ENCODE peak calls at places on chromosomes 16 and 17, in four cellular contexts. M, V, H and S are unnamed samples.
A peak's percentile ranks its signal among the peaks of the same experiment; 100 is the strongest.

GRCh38 chr16:85462405-85463227 is 150.5 kb upstream of the GSE1 start:
- DNase-seq in M (no peak), H (no peak), V (peak; percentile 67), S (no peak)

GRCh38 chr17:2466936-2467335 is 44.8 kb downstream of the METTL16 start:
- DNase-seq in M (no peak), H (no peak), V (no peak), S (no peak)

GRCh38 chr16:75322706-75323105 is 71.3 kb upstream of the BCAR1 start:
- DNase-seq in M (peak; percentile 68), V (no peak), H (no peak), S (peak; percentile 34)

GRCh38 chr16:10370096-10370726 is 15.7 kb upstream of the ATF7IP2 start:
- DNase-seq in M (no peak), H (no peak), V (no peak), S (no peak)

GRCh38 chr16:57530104-57530522 is 6.3 kb downstream of the CCDC102A start:
- DNase-seq in V (no peak), H (no peak), M (no peak), S (no peak)

GRCh38 chr17:29219378-29220047 is 27.1 kb upstream of the CRYBA1 start:
- DNase-seq in H (peak; percentile 63), M (peak; percentile 70), V (peak; percentile 82), S (no peak)

GRCh38 chr16:1008085-1008484 is 26.5 kb downstream of the SOX8 start:
- DNase-seq in M (no peak), V (no peak), H (no peak), S (no peak)

GRCh38 chr16:76386784-76387183 is 109.6 kb downstream of the CNTNAP4 start:
- DNase-seq in V (no peak), H (no peak), M (no peak), S (peak; percentile 60)

DNA sequence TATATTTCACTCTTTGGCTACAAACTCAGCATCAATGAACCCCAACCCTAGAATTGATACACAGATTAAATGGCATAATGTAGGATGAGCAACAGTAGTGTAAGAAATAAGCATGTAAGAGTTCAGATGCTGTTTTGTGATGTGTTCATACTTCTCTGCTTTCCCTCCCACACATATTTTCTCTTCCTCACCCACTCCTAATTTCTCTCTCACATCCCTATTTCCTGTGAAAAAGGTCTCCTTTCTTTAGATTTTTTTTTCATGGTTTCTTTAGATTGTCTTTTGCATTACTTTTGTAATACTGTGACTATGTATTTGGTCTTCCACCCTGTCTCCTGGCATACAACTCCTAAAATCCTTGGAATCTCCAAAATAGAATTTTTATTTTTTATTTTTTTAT is 21.7 kb downstream of the CREBBP start:
- DNase-seq in M (no peak), V (no peak), H (no peak), S (no peak)
- H3K4me1 ChIP-seq in M (no peaks in the 10 kb centered on the region), V (peaks cover 33% of the 10 kb centered on the region), H (peaks cover 4% of the 10 kb centered on the region), S (peaks cover 17% of the 10 kb centered on the region)

DNA sequence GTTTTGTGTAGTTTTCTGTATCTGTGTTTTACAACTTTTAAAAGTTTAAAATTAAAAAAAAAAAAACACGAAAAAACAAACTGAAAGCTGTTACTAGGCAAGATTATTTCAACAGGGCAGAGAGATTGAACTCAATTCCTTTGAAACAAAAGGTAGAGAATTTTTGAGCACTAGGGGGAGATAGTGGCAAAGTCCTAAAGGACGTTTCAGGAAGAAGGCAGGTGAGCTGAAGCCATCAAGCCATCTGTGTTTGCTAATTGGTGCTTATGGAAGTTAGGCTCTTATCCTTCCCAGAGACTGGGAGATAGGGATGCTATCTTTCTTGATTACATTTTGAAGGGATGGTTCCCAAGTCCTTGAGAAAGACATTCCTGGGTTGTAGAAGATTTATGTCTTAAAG is 70.6 kb upstream of the CLEC3A start:
- DNase-seq in V (no peak), H (peak; percentile 18), M (no peak), S (no peak)
- TF ChIP-seq CTCF in V (no peak), H (peak; percentile 52), M (peak; percentile 50), S (peak; percentile 13)

DNA sequence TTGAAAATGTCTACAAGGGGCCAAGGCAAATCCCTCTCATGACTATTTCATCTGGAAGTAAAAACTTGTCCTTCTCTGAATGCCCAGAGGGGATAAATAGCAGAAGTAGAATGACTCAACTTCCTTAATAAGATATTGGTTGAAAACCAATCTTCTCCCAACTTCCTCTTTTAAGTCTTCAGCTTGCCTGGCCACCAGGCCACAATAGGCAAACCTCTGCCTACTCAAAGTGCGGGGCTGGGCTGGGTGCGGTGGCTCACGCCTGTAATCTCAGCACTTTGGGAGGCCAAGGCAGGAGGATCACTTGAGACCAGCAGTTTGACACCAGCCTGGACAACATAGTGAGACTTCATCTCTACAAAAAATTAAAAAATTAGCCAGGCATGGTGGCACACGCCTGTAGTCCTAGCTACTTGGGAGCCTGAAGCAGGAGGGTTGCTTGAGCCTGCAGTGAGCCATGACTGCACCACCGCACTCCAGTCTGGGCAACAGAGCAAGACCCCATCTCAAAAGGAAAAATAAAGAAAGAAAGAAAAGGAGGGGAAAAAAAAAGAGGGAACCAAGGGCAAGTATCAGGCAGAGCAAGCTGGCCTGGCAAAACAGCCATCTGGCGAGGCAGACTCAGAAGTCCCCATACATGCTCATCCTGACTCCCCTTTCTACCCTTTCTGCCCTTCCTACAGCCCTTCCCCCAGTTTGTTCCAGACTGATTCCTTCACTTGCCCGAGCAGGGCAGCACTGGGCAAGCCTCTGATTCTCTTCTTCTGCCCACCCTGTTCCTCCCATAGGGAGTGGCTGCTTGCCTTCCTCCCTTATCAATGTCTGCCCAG is 20.6 kb downstream of the MAP3K14 start:
- DNase-seq in M (peak; percentile 94), V (no peak), H (no peak), S (peak; percentile 54)
- H3K27ac ChIP-seq in M (peak overlapping the region; percentile 82), V (no peak overlapping the region), H (peak overlapping the region; percentile 32), S (no peak overlapping the region)

GRCh38 chr17:47207143-47208067 is 1.7 kb upstream of the MYL4 start:
- DNase-seq in H (no peak), M (no peak), V (no peak), S (no peak)

GRCh38 chr17:47212458-47212857 is 3.3 kb downstream of the MYL4 start:
- DNase-seq in V (no peak), H (no peak), M (no peak), S (no peak)

GRCh38 chr17:47208744-47209488 is at the start of gene MYL4:
- DNase-seq in M (no peak), V (peak; percentile 7), H (no peak), S (no peak)

GRCh38 chr17:47209499-47209898 is 351 bp downstream of the MYL4 start:
- DNase-seq in V (no peak), M (no peak), H (no peak), S (no peak)

GRCh38 chr17:47210105-47210504 is 957 bp downstream of the MYL4 start:
- DNase-seq in M (no peak), H (no peak), V (no peak), S (no peak)
- H3K4me1 ChIP-seq in M (peaks cover 13% of the 10 kb centered on the region), H (peaks cover 11% of the 10 kb centered on the region), V (peaks cover 4% of the 10 kb centered on the region), S (no peaks in the 10 kb centered on the region)

GRCh38 chr17:74270333-74270732 is 3.7 kb upstream of the DNAI2 start:
- DNase-seq in V (peak; percentile 41), M (no peak), H (no peak), S (no peak)

GRCh38 chr17:74268554-74268953 is 5.5 kb upstream of the DNAI2 start:
- DNase-seq in M (no peak), V (no peak), H (no peak), S (no peak)

GRCh38 chr17:74271281-74271680 is 2.8 kb upstream of the DNAI2 start:
- DNase-seq in H (no peak), M (no peak), V (no peak), S (no peak)

GRCh38 chr17:74267579-74267978 is 6.5 kb upstream of the DNAI2 start:
- DNase-seq in M (no peak), V (no peak), H (no peak), S (no peak)

GRCh38 chr17:74268052-74268451 is 6.0 kb upstream of the DNAI2 start:
- DNase-seq in H (no peak), M (no peak), V (no peak), S (no peak)
- TF ChIP-seq CTCF in H (no peak), M (no peak), V (no peak), S (no peak)

GRCh38 chr16:74146643-74147042 is 150.0 kb upstream of the PSMD7 start:
- DNase-seq in V (no peak), M (no peak), H (no peak), S (no peak)
- H3K27ac ChIP-seq in V (no peak overlapping the region), M (no peak overlapping the region), H (no peak overlapping the region), S (no peak overlapping the region)

DNA sequence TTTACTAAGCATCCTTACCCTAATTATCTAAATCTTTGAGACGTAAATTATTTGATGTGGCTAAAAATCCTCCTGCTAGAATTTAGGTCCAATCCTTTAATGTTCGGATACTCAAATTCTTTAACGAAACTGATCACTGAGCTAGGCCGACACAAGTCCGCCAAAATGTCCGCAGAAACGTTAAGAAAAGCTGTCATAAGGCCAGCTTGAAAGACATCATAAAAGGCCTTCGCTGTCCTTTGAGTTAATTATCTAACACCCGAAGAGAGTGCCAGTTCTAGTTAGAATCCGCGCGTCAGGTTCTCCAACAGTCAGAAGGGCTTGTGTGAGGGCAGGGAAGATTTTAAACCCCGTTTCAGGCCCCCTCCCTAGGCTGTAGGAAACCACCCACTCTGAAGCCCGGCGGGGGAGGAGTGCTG is 792 bp upstream of the CLTC start:
- DNase-seq in H (no peak), V (no peak), M (no peak), S (no peak)
- H3K4me1 ChIP-seq in H (peaks cover 32% of the 10 kb centered on the region), V (peaks cover 2% of the 10 kb centered on the region), M (peaks cover 51% of the 10 kb centered on the region), S (peaks cover 28% of the 10 kb centered on the region)

DNA sequence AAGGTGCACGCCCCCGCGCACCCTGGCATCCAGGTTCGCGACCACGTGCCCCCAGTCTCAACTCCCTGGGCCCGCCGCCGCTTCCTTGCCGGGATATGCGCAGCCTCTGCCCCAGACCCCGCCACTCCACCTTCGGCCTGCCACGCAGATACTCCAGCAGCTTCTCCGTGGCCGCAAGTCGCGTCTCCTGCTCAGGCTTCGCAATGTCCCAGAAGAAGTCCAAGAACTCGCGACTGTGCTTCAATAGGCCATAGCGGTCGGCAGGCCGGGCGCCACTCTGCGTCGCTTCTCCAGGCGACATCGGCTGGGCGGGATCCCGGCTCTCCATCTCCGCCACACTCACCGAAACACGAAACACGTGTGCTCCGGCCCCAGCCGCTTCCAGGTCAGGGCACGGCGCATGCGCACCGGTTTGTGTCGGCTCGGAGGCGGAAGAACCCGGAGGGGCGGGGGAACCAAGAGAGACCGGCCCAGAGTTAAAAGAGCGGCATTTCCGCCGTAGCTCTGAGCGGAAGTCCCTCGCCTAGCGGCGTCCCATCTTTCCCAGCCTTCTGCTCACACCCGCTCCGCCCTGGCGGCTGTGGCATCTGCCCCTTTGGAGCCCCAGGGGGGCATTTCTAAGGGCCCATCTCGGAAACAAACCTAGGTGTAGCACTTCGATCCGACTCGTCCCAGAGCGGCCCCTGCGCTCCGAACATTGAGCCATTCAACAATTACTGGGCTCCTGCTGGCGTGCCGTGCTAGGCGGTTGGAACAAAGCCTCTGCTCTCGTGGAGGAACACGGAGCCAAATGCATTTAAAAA is at the start of gene MYBBP1A:
- DNase-seq in M (peak; percentile 90), H (peak; percentile 86), V (peak; percentile 95), S (peak; percentile 85)
- TF ChIP-seq CTCF in M (peak; percentile 26), H (no peak), V (no peak), S (peak; percentile 22)